ENCODE peak calls at places on chromosomes 12 and 14, in seven cellular contexts. V is non-pigmented ciliary epithelial cell, H is HTR-8/SVneo, R is hypothalamus, T is stomach, P is tibial nerve, S is hepatocyte. N is an unnamed sample.

GRCh38 chr12:20367731-20368652 is at the start of gene PDE3A:
- DNase-seq in V (peak), H (peak), R (peak), T (no peak), P (peak), S (peak), N (peak)

GRCh38 chr12:26028953-26029740 is 70.7 kb downstream of the RASSF8 start:
- DNase-seq in V (no peak), H (peak), R (peak), T (no peak), P (no peak), S (peak), N (peak)

GRCh38 chr14:101823081-101823480 is 61.6 kb downstream of the PPP2R5C start:
- DNase-seq in V (no peak), H (no peak), R (no peak), T (no peak), P (no peak), S (peak), N (no peak)

GRCh38 chr14:69214376-69214775 is 23.1 kb downstream of the EXD2 start:
- DNase-seq in V (no peak), H (no peak), R (no peak), T (no peak), P (no peak), S (peak), N (no peak)

GRCh38 chr14:103561381-103562134 is 899 bp downstream of the BAG5 start:
- DNase-seq in V (no peak), H (no peak), R (no peak), T (no peak), P (no peak), S (peak), N (no peak)

GRCh38 chr12:124469193-124469888 is 98.1 kb downstream of the NCOR2 start:
- DNase-seq in V (no peak), H (no peak), R (no peak), T (no peak), P (no peak), S (no peak), N (no peak)

GRCh38 chr14:103136388-103137271 is 13.4 kb downstream of the TNFAIP2 start:
- DNase-seq in V (no peak), H (no peak), R (no peak), T (no peak), P (no peak), S (peak), N (no peak)

GRCh38 chr12:11621797-11622423 is 27.6 kb upstream of the ETV6 start:
- DNase-seq in V (no peak), H (no peak), R (peak), T (no peak), P (no peak), S (no peak), N (peak)

GRCh38 chr14:54085137-54085810 is 128.6 kb upstream of the BMP4 start:
- DNase-seq in V (no peak), H (no peak), R (no peak), T (no peak), P (no peak), S (no peak), N (no peak)

GRCh38 chr14:42110167-42110566 is 503.5 kb downstream of the LRFN5 start:
- DNase-seq in V (peak), H (no peak), R (no peak), T (no peak), P (no peak), S (no peak), N (no peak)

GRCh38 chr12:49548822-49549648 is 10.2 kb downstream of the KCNH3 start:
- DNase-seq in V (no peak), H (no peak), R (peak), T (peak), P (no peak), S (peak), N (no peak)

GRCh38 chr12:47110706-47111391 is 31.1 kb upstream of the AMIGO2 start:
- DNase-seq in V (no peak), H (no peak), R (no peak), T (no peak), P (no peak), S (no peak), N (no peak)

GRCh38 chr12:78494911-78495310 is 369.7 kb upstream of the SYT1 start:
- DNase-seq in V (no peak), H (no peak), R (no peak), T (no peak), P (no peak), S (no peak), N (no peak)

GRCh38 chr14:81144811-81145598 is 75.8 kb downstream of the GTF2A1 start:
- DNase-seq in V (no peak), H (no peak), R (no peak), T (no peak), P (no peak), S (no peak), N (no peak)

GRCh38 chr12:13976028-13976584 is 5.3 kb downstream of the GRIN2B start:
- DNase-seq in V (no peak), H (no peak), R (no peak), T (no peak), P (no peak), S (no peak), N (no peak)

GRCh38 chr14:102187044-102187443 is 47.3 kb downstream of the WDR20 start:
- DNase-seq in V (peak), H (peak), R (no peak), T (no peak), P (no peak), S (peak), N (no peak)

GRCh38 chr14:101115652-101116051 is 212.1 kb upstream of the RTL1 start:
- DNase-seq in V (no peak), H (no peak), R (no peak), T (no peak), P (no peak), S (no peak), N (no peak)

GRCh38 chr14:99481745-99482099 is 513 bp downstream of the CCNK start:
- DNase-seq in V (no peak), H (no peak), R (no peak), T (no peak), P (no peak), S (peak), N (peak)

GRCh38 chr12:4044736-4045432 is 171.7 kb upstream of the PARP11 start:
- DNase-seq in V (no peak), H (no peak), R (no peak), T (no peak), P (no peak), S (no peak), N (no peak)

GRCh38 chr12:130137141-130138018 is 24.9 kb upstream of the FZD10 start:
- DNase-seq in V (no peak), H (no peak), R (no peak), T (no peak), P (no peak), S (no peak), N (no peak)

GRCh38 chr12:73342733-73343132 is 1070.6 kb downstream of the TRHDE start:
- DNase-seq in V (no peak), H (no peak), R (no peak), T (no peak), P (no peak), S (no peak), N (no peak)

GRCh38 chr12:30822385-30823139 is 67.8 kb upstream of the CAPRIN2 start:
- DNase-seq in V (peak), H (no peak), R (peak), T (peak), P (peak), S (peak), N (peak)

GRCh38 chr12:27772328-27773049 is 7.5 kb upstream of the KLHL42 start:
- DNase-seq in V (no peak), H (peak), R (no peak), T (no peak), P (no peak), S (no peak), N (no peak)

GRCh38 chr14:26845106-26845818 is 247.4 kb upstream of the NOVA1 start:
- DNase-seq in V (no peak), H (no peak), R (no peak), T (no peak), P (no peak), S (peak), N (no peak)

GRCh38 chr12:102526701-102527100 is 46.3 kb upstream of the IGF1 start:
- DNase-seq in V (no peak), H (no peak), R (no peak), T (no peak), P (no peak), S (no peak), N (no peak)

GRCh38 chr12:94660436-94660835 is 10.1 kb upstream of the TMCC3 start:
- DNase-seq in V (no peak), H (no peak), R (no peak), T (no peak), P (no peak), S (no peak), N (no peak)

GRCh38 chr12:122875590-122876220 is 20.2 kb downstream of the VPS37B start:
- DNase-seq in V (no peak), H (no peak), R (peak), T (peak), P (no peak), S (no peak), N (no peak)

GRCh38 chr12:21666722-21667121 is 9.1 kb upstream of the LDHB start:
- DNase-seq in V (no peak), H (no peak), R (no peak), T (no peak), P (no peak), S (no peak), N (no peak)

GRCh38 chr12:87935216-87935615 is 94.0 kb downstream of the C12orf50 start:
- DNase-seq in V (no peak), H (no peak), R (no peak), T (no peak), P (no peak), S (no peak), N (no peak)

GRCh38 chr14:74203546-74203945 is 35.7 kb upstream of the VSX2 start:
- DNase-seq in V (no peak), H (no peak), R (no peak), T (no peak), P (no peak), S (no peak), N (no peak)

GRCh38 chr12:76194724-76195123 is 110.2 kb upstream of the NAP1L1 start:
- DNase-seq in V (no peak), H (no peak), R (no peak), T (no peak), P (no peak), S (no peak), N (no peak)

GRCh38 chr14:84592770-84593169 is 937.2 kb upstream of the FLRT2 start:
- DNase-seq in V (no peak), H (no peak), R (no peak), T (no peak), P (no peak), S (peak), N (no peak)

GRCh38 chr14:52950410-52950897 is 396 bp downstream of the FERMT2 start:
- DNase-seq in V (no peak), H (peak), R (peak), T (peak), P (no peak), S (peak), N (peak)

GRCh38 chr12:3761116-3761770 is 8.3 kb upstream of the CRACR2A start:
- DNase-seq in V (no peak), H (no peak), R (no peak), T (no peak), P (no peak), S (no peak), N (no peak)

GRCh38 chr14:77544571-77544970 is 46.0 kb upstream of the ISM2 start:
- DNase-seq in V (no peak), H (no peak), R (no peak), T (no peak), P (no peak), S (peak), N (no peak)

GRCh38 chr14:63890553-63890952 is 37.7 kb downstream of the SYNE2 start:
- DNase-seq in V (no peak), H (no peak), R (no peak), T (no peak), P (no peak), S (no peak), N (no peak)

GRCh38 chr12:56759270-56759908 is 3.7 kb upstream of the HSD17B6 start:
- DNase-seq in V (no peak), H (no peak), R (no peak), T (no peak), P (no peak), S (no peak), N (no peak)

GRCh38 chr12:130933269-130933995 is 20.3 kb upstream of the ADGRD1 start:
- DNase-seq in V (no peak), H (no peak), R (no peak), T (no peak), P (no peak), S (no peak), N (no peak)

GRCh38 chr12:48379784-48380183 is 29.1 kb upstream of the ZNF641 start:
- DNase-seq in V (no peak), H (no peak), R (no peak), T (no peak), P (no peak), S (no peak), N (no peak)

N was measured in foreskin melanocyte.